ENCODE peak calls at places on chromosomes 11 and 22, in nine cellular contexts. P is CD8-positive, alpha-beta memory T cell; J is aorta; X is H9; Z is pancreas; Q is colonic mucosa; D is body of pancreas; H is NT2/D1; M is heart left ventricle. S is an unnamed sample. For H3K4me1, the result is how much of the 10 kb centered on the place peaks cover.

GRCh38 chr11:13339196-13340153 is 61.9 kb downstream of the BMAL1 start:
- DNase-seq in H (no peak), Z (no peak), P (no peak), J (no peak), M (no peak), Q (no peak), X (no peak), D (peak), S (no peak)

GRCh38 chr22:43031617-43032016 is 16.7 kb upstream of the PACSIN2 start:
- DNase-seq in M (no peak), Q (no peak), Z (no peak), P (no peak), D (no peak), H (no peak), X (no peak), J (no peak), S (no peak)

GRCh38 chr11:123654566-123655081 is at the start of gene SCN3B:
- DNase-seq in Z (peak), D (peak), J (peak), M (peak), Q (peak), P (no peak), X (peak), H (peak), S (peak)

GRCh38 chr11:62402226-62402625 is 16.6 kb upstream of the SCGB1A1 start:
- DNase-seq in H (no peak), Z (peak), P (peak), Q (peak), X (no peak), D (peak), M (peak), J (peak), S (no peak)

GRCh38 chr11:88533001-88533400 is 195.5 kb upstream of the CTSC start:
- DNase-seq in Q (no peak), X (no peak), H (no peak), J (no peak), M (no peak), Z (no peak), D (no peak), P (no peak), S (no peak)

GRCh38 chr11:68127791-68128681 is 6.8 kb upstream of the CHKA start:
- DNase-seq in D (peak), X (peak), H (peak), Q (no peak), P (no peak), M (peak), J (peak), Z (peak), S (peak)

GRCh38 chr11:99814021-99814420 is 793.3 kb downstream of the CNTN5 start:
- DNase-seq in Q (no peak), M (no peak), Z (no peak), D (no peak), J (no peak), X (no peak), H (no peak), P (no peak), S (no peak)

GRCh38 chr22:46070215-46070721 is 80.1 kb upstream of the PPARA start:
- DNase-seq in J (peak), M (peak), P (no peak), X (peak), Q (peak), D (peak), Z (peak), H (no peak), S (peak)

GRCh38 chr22:33400061-33400840 is 342.1 kb upstream of the SYN3 start:
- DNase-seq in M (no peak), Z (no peak), X (no peak), H (no peak), J (no peak), Q (no peak), P (no peak), D (no peak), S (no peak)

GRCh38 chr22:37077802-37078448 is 26.4 kb downstream of the KCTD17 start:
- DNase-seq in J (peak), M (peak), H (peak), Q (peak), Z (peak), P (peak), D (peak), X (peak), S (no peak)

GRCh38 chr22:24434472-24435322 is 7.3 kb downstream of the ADORA2A start:
- DNase-seq in X (no peak), H (no peak), Q (no peak), P (peak), D (no peak), J (no peak), M (peak), Z (peak), S (peak)
- H3K4me1 ChIP-seq in X (under half), H (under half), Q (under half), P (half or more), D (under half), J (under half), M (half or more), Z (under half), S (under half)

GRCh38 chr11:25357133-25357532 is 860.3 kb downstream of the LUZP2 start:
- DNase-seq in J (no peak), D (no peak), Q (no peak), X (no peak), H (no peak), M (no peak), P (no peak), Z (no peak), S (no peak)
- H3K4me1 ChIP-seq in J (under half), D (under half), Q (under half), X (under half), H (under half), M (under half), P (under half), Z (under half), S (under half)

DNA sequence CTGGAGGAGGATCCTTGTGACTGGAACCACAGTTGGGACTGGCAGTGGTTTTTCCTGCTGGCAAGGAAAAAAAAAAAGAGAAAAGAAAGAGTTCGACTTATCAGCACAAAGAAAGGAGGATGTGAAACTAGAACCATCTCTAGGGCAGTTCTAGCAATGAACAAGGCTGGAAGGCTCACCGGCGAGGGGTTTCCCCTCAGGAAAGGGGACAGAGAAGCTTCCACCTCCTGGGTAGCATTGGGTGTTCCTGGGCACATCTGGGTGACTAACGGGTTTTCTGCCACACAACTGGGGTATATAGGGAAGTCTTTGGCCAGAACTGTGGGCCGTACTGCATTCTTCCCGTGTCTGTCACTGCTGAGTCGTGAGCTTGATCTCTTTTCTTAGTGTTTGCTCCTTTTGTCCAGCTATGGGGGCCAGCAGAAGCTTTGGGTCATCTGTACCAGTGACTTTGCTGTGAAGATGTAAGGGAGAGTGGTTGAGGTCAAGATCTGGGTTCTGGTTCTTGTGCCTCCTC is 109.4 kb upstream of the OR4B1 start:
- DNase-seq in M (no peak), Z (no peak), J (no peak), Q (no peak), X (no peak), H (no peak), D (no peak), P (no peak), S (no peak)
- H3K4me1 ChIP-seq in M (half or more), Z (under half), J (under half), Q (under half), X (under half), H (under half), D (under half), P (under half), S (under half)

DNA sequence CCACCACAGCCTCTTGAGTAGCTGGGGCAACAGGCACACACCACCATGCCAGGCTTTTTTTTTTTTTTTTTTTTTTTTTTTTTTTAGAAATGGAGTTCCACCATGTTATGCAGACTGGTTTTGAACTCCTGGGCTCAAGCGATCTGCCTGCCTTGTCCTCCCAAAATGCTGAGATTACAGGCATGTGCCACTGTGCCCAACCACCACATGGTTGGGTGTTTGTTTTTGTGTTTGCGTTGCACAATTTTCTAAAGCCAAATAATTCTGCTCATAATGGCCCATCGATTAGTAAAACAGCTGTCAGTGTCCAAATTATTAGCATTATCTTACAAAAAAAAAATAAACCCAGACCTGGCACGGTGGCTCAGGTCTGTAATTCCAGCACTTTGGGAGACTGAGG is 65.8 kb downstream of the DDIAS start:
- DNase-seq in M (no peak), H (no peak), Q (no peak), P (no peak), X (no peak), D (no peak), Z (no peak), J (no peak), S (no peak)
- H3K4me1 ChIP-seq in M (under half), H (under half), Q (under half), P (under half), X (under half), D (under half), Z (under half), J (under half), S (under half)

DNA sequence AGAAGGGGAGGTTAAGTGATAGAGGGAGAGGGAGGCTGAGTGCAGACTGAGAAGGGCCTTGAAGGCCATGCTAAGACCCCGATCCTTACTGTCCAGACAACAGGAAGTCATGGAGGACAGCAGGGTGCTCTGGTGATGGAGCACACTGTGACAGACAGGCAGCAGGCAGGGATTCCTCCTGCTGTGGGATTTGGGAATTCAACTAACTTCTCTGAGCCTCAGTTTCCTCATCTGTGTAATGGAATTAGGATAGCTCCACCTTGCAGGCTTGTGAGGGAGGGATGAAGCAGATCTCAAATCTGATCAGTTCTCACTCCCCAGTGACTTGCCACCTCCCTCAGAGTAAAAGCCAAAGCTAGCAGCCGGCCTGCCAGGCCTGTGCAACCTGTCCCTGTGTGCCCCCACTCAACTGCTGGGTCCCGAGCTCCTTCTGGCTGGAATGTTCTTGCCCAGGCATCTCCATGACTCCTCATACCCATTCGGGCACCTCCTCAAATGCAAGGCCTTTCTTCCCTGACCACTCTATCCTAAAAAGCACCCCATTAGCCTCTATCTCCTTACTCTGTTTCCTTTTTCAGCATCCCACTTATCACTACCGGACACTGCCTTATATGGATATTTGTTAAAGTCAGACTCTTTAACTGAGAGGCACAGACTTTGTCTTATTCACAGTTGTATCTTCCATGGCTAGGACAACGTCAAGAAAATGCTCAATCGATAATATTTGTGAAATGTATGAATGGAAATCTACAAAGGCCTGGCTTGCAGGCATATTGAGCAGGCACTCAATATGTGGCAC is 9.5 kb downstream of the ARAP1 start:
- DNase-seq in J (no peak), Q (no peak), Z (no peak), H (no peak), D (no peak), X (no peak), M (no peak), P (no peak), S (peak)
- H3K4me1 ChIP-seq in J (under half), Q (under half), Z (under half), H (under half), D (under half), X (under half), M (half or more), P (half or more), S (under half)

GRCh38 chr11:36374726-36375125 is 78.6 kb downstream of the PRR5L start:
- DNase-seq in Q (no peak), M (no peak), Z (no peak), D (no peak), J (no peak), H (no peak), P (no peak), X (no peak), S (no peak)

GRCh38 chr11:36376888-36377758 is 81.0 kb downstream of the PRR5L start:
- DNase-seq in D (peak), X (peak), P (peak), J (peak), H (peak), Z (peak), M (peak), Q (peak), S (peak)

GRCh38 chr11:36373040-36374010 is 77.2 kb downstream of the PRR5L start:
- DNase-seq in X (no peak), J (no peak), M (no peak), D (no peak), P (no peak), H (no peak), Z (no peak), Q (no peak), S (no peak)

GRCh38 chr11:36376315-36376887 is 80.3 kb downstream of the PRR5L start:
- DNase-seq in Q (peak), D (no peak), H (no peak), Z (no peak), M (peak), J (peak), X (peak), P (no peak), S (peak)

DNA sequence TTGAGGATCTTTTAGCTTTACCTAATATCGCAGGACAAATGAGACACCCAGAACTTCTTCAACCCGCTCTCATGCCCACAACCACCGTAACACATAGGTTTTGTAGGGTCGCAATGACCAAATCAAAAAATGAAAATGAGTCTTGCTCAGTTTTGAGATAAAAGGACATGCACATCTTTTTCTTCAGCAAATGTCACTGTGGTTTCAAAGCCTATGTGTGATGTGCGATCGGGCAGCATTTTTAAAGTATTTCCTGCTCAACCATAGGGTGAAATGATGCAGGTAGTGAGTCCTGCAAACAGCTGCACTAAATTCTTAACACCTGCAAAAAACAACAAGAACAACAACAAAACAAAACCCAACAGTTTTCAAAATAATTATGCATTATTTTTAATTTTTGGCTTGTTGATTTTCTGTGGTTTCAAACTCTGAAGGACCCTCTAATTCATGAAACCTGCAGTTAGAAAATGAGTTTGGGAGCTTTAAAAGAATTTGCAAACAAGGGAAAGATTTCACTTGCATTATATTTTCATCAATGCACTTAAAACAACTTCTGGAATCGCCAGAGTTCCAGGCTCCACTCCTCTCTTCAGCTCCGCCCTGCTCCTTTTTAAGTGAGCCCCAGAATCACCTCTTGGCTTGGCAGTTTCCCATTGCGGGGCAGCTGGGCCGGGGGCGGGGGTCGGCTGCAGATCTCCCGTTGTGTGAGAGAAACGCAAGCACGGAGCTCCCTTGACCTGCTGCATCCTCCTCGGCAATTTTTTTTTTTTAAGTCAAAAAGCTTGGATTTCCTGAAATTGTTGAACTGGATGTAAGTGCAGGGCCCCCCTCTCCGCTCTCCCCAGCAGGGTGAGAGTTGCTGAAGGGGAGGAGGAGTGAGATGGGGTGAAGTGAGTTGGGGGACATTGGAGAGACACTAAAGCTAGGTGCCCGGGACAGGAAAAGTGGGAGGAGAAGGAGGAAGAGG is 79.5 kb downstream of the PRR5L start:
- DNase-seq in X (peak), H (no peak), Q (no peak), P (no peak), M (no peak), Z (no peak), D (no peak), J (no peak), S (no peak)
- H3K4me1 ChIP-seq in X (under half), H (under half), Q (under half), P (under half), M (under half), Z (under half), D (under half), J (under half), S (under half)

S was measured in kidney.